ENCODE peak calls at places on chromosome 19, in seven cellular contexts. One of them, this sample, is unnamed.

GRCh38 chr19:14434543-14435319 is 1.6 kb downstream of the PKN1 start:
- DNase-seq in ovary: peak
- DNase-seq in adrenal gland: peak
- DNase-seq in NB4: peak
- DNase-seq in prostate gland: no peak
- DNase-seq in GM12878: no peak
- DNase-seq in A549: peak
- DNase-seq in this sample: no peak

GRCh38 chr19:33366917-33367316 is 6.6 kb upstream of the CEBPG start:
- DNase-seq in ovary: no peak
- DNase-seq in adrenal gland: no peak
- DNase-seq in NB4: no peak
- DNase-seq in prostate gland: no peak
- DNase-seq in GM12878: no peak
- DNase-seq in A549: no peak
- DNase-seq in this sample: no peak

GRCh38 chr19:29660835-29661234 is 4.4 kb upstream of the PLEKHF1 start:
- DNase-seq in ovary: no peak
- DNase-seq in adrenal gland: no peak
- DNase-seq in NB4: no peak
- DNase-seq in prostate gland: no peak
- DNase-seq in GM12878: no peak
- DNase-seq in A549: no peak
- DNase-seq in this sample: no peak

GRCh38 chr19:50175924-50176323 is 12.8 kb upstream of the IZUMO2 start:
- DNase-seq in ovary: no peak
- DNase-seq in adrenal gland: no peak
- DNase-seq in NB4: no peak
- DNase-seq in prostate gland: no peak
- DNase-seq in GM12878: no peak
- DNase-seq in A549: peak
- DNase-seq in this sample: no peak

GRCh38 chr19:27935669-27936068 is 1277.3 kb downstream of the UQCRFS1 start:
- DNase-seq in ovary: no peak
- DNase-seq in adrenal gland: no peak
- DNase-seq in NB4: peak
- DNase-seq in prostate gland: no peak
- DNase-seq in GM12878: no peak
- DNase-seq in A549: no peak
- DNase-seq in this sample: no peak

GRCh38 chr19:31074751-31075150 is 274.5 kb downstream of the TSHZ3 start:
- DNase-seq in ovary: no peak
- DNase-seq in adrenal gland: no peak
- DNase-seq in NB4: no peak
- DNase-seq in prostate gland: no peak
- DNase-seq in GM12878: no peak
- DNase-seq in A549: no peak
- DNase-seq in this sample: no peak

GRCh38 chr19:32819415-32820400 is 49.9 kb downstream of the SLC7A9 start:
- DNase-seq in ovary: no peak
- DNase-seq in adrenal gland: no peak
- DNase-seq in NB4: no peak
- DNase-seq in prostate gland: no peak
- DNase-seq in GM12878: no peak
- DNase-seq in A549: no peak
- DNase-seq in this sample: no peak

GRCh38 chr19:34254552-34255432 is at the start of gene GARRE1:
- DNase-seq in ovary: peak
- DNase-seq in adrenal gland: no peak
- DNase-seq in NB4: peak
- DNase-seq in prostate gland: peak
- DNase-seq in GM12878: no peak
- DNase-seq in A549: peak
- DNase-seq in this sample: peak

GRCh38 chr19:39405930-39406655 is 554 bp upstream of the ZFP36 start:
- DNase-seq in ovary: no peak
- DNase-seq in adrenal gland: no peak
- DNase-seq in NB4: peak
- DNase-seq in prostate gland: peak
- DNase-seq in GM12878: no peak
- DNase-seq in A549: no peak
- DNase-seq in this sample: no peak

GRCh38 chr19:5125797-5126497 is 157.0 kb downstream of the KDM4B start:
- DNase-seq in ovary: no peak
- DNase-seq in adrenal gland: no peak
- DNase-seq in NB4: no peak
- DNase-seq in prostate gland: no peak
- DNase-seq in GM12878: no peak
- DNase-seq in A549: no peak
- DNase-seq in this sample: no peak

GRCh38 chr19:4748589-4748988 is 24.9 kb upstream of the DPP9 start:
- DNase-seq in ovary: no peak
- DNase-seq in adrenal gland: no peak
- DNase-seq in NB4: no peak
- DNase-seq in prostate gland: no peak
- DNase-seq in GM12878: no peak
- DNase-seq in A549: no peak
- DNase-seq in this sample: no peak

GRCh38 chr19:38606131-38606530 is 11.6 kb downstream of the MAP4K1 start:
- DNase-seq in ovary: no peak
- DNase-seq in adrenal gland: no peak
- DNase-seq in NB4: no peak
- DNase-seq in prostate gland: no peak
- DNase-seq in GM12878: no peak
- DNase-seq in A549: no peak
- DNase-seq in this sample: no peak

GRCh38 chr19:17565611-17566010 is 10.2 kb downstream of the COLGALT1 start:
- DNase-seq in ovary: no peak
- DNase-seq in adrenal gland: no peak
- DNase-seq in NB4: no peak
- DNase-seq in prostate gland: no peak
- DNase-seq in GM12878: no peak
- DNase-seq in A549: peak
- DNase-seq in this sample: no peak

GRCh38 chr19:40270362-40271089 is 14.6 kb downstream of the AKT2 start:
- DNase-seq in ovary: no peak
- DNase-seq in adrenal gland: no peak
- DNase-seq in NB4: no peak
- DNase-seq in prostate gland: no peak
- DNase-seq in GM12878: no peak
- DNase-seq in A549: no peak
- DNase-seq in this sample: no peak

GRCh38 chr19:55777528-55777927 is 8.6 kb downstream of the RFPL4AL1 start:
- DNase-seq in ovary: no peak
- DNase-seq in adrenal gland: no peak
- DNase-seq in NB4: peak
- DNase-seq in prostate gland: no peak
- DNase-seq in GM12878: no peak
- DNase-seq in A549: no peak
- DNase-seq in this sample: no peak

GRCh38 chr19:51016798-51017683 is 2.5 kb downstream of the KLK10 start:
- DNase-seq in ovary: peak
- DNase-seq in adrenal gland: peak
- DNase-seq in NB4: peak
- DNase-seq in prostate gland: peak
- DNase-seq in GM12878: no peak
- DNase-seq in A549: peak
- DNase-seq in this sample: no peak

GRCh38 chr19:13995017-13995728 is 10.9 kb downstream of the RFX1 start:
- DNase-seq in ovary: no peak
- DNase-seq in adrenal gland: no peak
- DNase-seq in NB4: no peak
- DNase-seq in prostate gland: no peak
- DNase-seq in GM12878: no peak
- DNase-seq in A549: no peak
- DNase-seq in this sample: no peak

GRCh38 chr19:35011091-35011689 is 11.1 kb downstream of the GRAMD1A start:
- DNase-seq in ovary: no peak
- DNase-seq in adrenal gland: no peak
- DNase-seq in NB4: no peak
- DNase-seq in prostate gland: no peak
- DNase-seq in GM12878: no peak
- DNase-seq in A549: no peak
- DNase-seq in this sample: peak

GRCh38 chr19:45450042-45450380 is 17.8 kb upstream of the FOSB start:
- DNase-seq in ovary: no peak
- DNase-seq in adrenal gland: no peak
- DNase-seq in NB4: no peak
- DNase-seq in prostate gland: no peak
- DNase-seq in GM12878: no peak
- DNase-seq in A549: no peak
- DNase-seq in this sample: no peak
- TF ChIP-seq POLR2A in ovary: no peak
- TF ChIP-seq POLR2A in adrenal gland: no peak
- TF ChIP-seq POLR2A in NB4: no peak
- TF ChIP-seq POLR2A in prostate gland: no peak
- TF ChIP-seq POLR2A in GM12878: no peak
- TF ChIP-seq POLR2A in A549: no peak
- TF ChIP-seq POLR2A in this sample: no peak

GRCh38 chr19:12668346-12668745 is 1.7 kb downstream of the WDR83 start:
- DNase-seq in ovary: no peak
- DNase-seq in adrenal gland: no peak
- DNase-seq in NB4: no peak
- DNase-seq in prostate gland: no peak
- DNase-seq in GM12878: no peak
- DNase-seq in A549: no peak
- DNase-seq in this sample: no peak
- H3K4me3 ChIP-seq in ovary: peak
- H3K4me3 ChIP-seq in adrenal gland: no peak
- H3K4me3 ChIP-seq in NB4: peak
- H3K4me3 ChIP-seq in prostate gland: peak
- H3K4me3 ChIP-seq in GM12878: peak
- H3K4me3 ChIP-seq in A549: peak
- H3K4me3 ChIP-seq in this sample: peak

DNA sequence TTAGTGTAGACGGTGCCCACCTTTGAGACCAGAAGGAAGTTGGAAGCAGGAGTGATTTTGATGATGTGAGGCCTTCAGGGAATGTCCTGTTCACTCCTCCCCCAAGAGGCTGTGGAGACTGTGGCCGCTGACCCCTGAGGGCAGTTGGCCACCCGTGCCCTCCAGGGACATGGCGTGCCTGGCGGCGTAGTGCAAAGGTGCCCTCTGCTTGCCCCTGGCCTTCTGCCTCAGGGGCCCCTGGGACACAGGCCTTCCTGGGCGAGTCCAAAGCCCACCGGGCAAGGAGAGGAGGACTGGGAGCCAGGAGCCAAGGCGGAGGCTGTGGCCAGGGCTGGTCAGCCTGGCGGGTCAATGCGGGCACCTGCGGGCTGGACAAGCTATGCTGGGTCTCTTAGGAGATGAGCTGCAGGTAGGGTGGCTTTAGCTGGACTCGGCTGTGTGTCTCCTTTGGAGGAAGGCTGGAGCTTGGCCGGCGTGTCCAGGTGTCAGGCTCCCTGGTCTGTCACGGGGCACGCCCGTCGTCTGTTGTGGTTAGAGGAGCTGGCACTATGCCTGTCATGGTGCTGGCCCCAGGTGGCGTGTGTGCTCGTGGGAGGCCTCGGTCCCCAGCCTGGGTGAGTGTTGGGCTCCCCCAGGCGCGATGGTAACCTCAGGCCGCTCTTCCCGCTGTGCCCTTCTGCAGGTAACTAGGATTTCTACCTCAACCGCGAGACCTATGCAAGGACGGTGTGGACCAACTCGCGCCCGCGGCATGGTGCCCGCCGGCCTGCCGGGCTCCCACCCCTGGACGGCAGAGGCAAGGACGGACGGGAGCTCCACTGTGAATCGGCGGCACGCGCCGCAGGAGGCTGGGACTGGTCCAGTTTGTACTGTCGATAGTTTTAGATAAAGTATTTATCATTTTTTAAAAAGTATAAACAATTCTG is 6.8 kb downstream of the PLEKHJ1 start:
- DNase-seq in ovary: no peak
- DNase-seq in adrenal gland: no peak
- DNase-seq in NB4: no peak
- DNase-seq in prostate gland: no peak
- DNase-seq in GM12878: no peak
- DNase-seq in A549: no peak
- DNase-seq in this sample: no peak
- TF ChIP-seq POLR2A in ovary: no peak
- TF ChIP-seq POLR2A in adrenal gland: no peak
- TF ChIP-seq POLR2A in NB4: no peak
- TF ChIP-seq POLR2A in prostate gland: no peak
- TF ChIP-seq POLR2A in GM12878: peak
- TF ChIP-seq POLR2A in A549: no peak
- TF ChIP-seq POLR2A in this sample: no peak

GRCh38 chr19:18941628-18942354 is 774 bp upstream of the HOMER3 start:
- DNase-seq in ovary: no peak
- DNase-seq in adrenal gland: no peak
- DNase-seq in NB4: no peak
- DNase-seq in prostate gland: no peak
- DNase-seq in GM12878: no peak
- DNase-seq in A549: no peak
- DNase-seq in this sample: no peak
- H3K4me3 ChIP-seq in ovary: peak
- H3K4me3 ChIP-seq in adrenal gland: no peak
- H3K4me3 ChIP-seq in NB4: peak
- H3K4me3 ChIP-seq in prostate gland: no peak
- H3K4me3 ChIP-seq in GM12878: no peak
- H3K4me3 ChIP-seq in A549: peak
- H3K4me3 ChIP-seq in this sample: no peak

DNA sequence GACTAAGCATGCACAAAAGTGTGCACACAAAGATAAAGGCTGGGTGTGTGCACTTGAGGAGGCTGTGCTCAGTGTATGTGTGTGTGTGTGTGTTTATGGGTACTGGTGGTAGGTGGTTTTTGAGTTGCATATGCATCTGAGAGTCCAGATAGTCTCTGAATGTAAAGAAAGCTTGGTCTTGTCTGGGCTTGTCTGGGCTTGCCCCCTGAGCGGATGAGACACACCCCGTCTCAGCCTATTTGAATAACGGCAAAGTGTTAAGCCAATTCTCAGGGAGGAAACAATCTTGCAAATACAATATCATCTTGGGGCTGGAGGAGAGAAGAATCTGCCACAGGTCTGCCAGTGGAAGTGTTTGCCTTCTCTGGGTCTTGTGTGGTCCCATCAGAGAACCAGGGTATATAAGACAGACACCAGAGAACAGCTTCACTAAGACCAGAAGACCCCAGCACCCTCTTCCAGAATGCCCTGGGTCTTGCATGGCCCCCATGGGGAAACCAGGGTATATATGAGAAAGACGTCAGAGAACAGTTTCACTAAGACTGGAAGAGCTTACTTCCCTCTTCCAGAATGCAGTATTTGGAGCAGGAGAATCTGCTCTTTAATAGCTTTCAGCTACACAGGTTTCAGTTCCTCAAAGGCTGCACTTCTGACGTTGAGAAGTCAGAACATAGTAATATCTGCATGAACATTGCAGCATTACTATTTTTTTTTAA is 13.4 kb downstream of the CD70 start:
- DNase-seq in ovary: no peak
- DNase-seq in adrenal gland: peak
- DNase-seq in NB4: peak
- DNase-seq in prostate gland: no peak
- DNase-seq in GM12878: peak
- DNase-seq in A549: peak
- DNase-seq in this sample: no peak
- TF ChIP-seq POLR2A in ovary: no peak
- TF ChIP-seq POLR2A in adrenal gland: no peak
- TF ChIP-seq POLR2A in NB4: no peak
- TF ChIP-seq POLR2A in prostate gland: no peak
- TF ChIP-seq POLR2A in GM12878: peak
- TF ChIP-seq POLR2A in A549: no peak
- TF ChIP-seq POLR2A in this sample: no peak

This sample was measured in right lobe of liver.